ENCODE peak calls at places on chromosomes 2 and 18, in six cellular contexts. X is IMR-90, J is osteoblast, G is HCT116, M is OCI-LY7, B is H9. U is an unnamed sample.
A peak's percentile ranks its signal among the peaks of the same experiment; 100 is the strongest.

GRCh38 chr2:161417428-161418274 is 1.6 kb downstream of the TBR1 start:
- DNase-seq in J (peak; percentile 73), M (no peak), G (no peak), B (peak; percentile 34), X (no peak), U (no peak)

GRCh38 chr2:138867341-138867740 is 87.2 kb upstream of the NXPH2 start:
- DNase-seq in J (no peak), X (no peak), G (no peak), B (no peak), M (no peak), U (no peak)

GRCh38 chr2:88810488-88810887 is 119.0 kb downstream of the RPIA start:
- DNase-seq in X (no peak), B (no peak), G (no peak), J (no peak), M (no peak), U (no peak)

GRCh38 chr2:15365411-15365810 is 195.7 kb downstream of the NBAS start:
- DNase-seq in M (no peak), X (no peak), G (no peak), J (peak; percentile 23), B (no peak), U (no peak)

GRCh38 chr2:150274108-150274507 is 213.4 kb downstream of the RND3 start:
- DNase-seq in X (peak; percentile 56), B (no peak), G (no peak), J (no peak), M (no peak), U (peak; percentile 50)

GRCh38 chr2:157497603-157498314 is 53.9 kb upstream of the CYTIP start:
- DNase-seq in B (no peak), X (peak; percentile 49), G (peak; percentile 13), M (peak; percentile 69), J (no peak), U (peak; percentile 45)

GRCh38 chr18:37565985-37566478 is 434 bp upstream of the CELF4 start:
- DNase-seq in M (no peak), G (no peak), J (peak; percentile 97), X (peak; percentile 5), B (peak; percentile 60), U (peak; percentile 23)

GRCh38 chr2:231521443-231521842 is 8.8 kb downstream of the NMUR1 start:
- DNase-seq in X (no peak), M (no peak), J (peak; percentile 29), G (no peak), B (no peak), U (no peak)

GRCh38 chr2:26469092-26469710 is 8.7 kb downstream of the OTOF start:
- DNase-seq in J (peak; percentile 93), M (peak; percentile 66), G (peak; percentile 74), X (peak; percentile 59), B (peak; percentile 80), U (peak; percentile 39)

GRCh38 chr2:40304340-40304739 is 147.6 kb downstream of the SLC8A1 start:
- DNase-seq in G (no peak), J (no peak), X (no peak), M (no peak), B (peak; percentile 30), U (peak; percentile 87)

GRCh38 chr2:156342252-156343095 is 10.0 kb upstream of the NR4A2 start:
- DNase-seq in X (peak; percentile 93), M (peak; percentile 51), J (peak; percentile 97), G (peak; percentile 84), B (peak; percentile 83), U (peak; percentile 94)

DNA sequence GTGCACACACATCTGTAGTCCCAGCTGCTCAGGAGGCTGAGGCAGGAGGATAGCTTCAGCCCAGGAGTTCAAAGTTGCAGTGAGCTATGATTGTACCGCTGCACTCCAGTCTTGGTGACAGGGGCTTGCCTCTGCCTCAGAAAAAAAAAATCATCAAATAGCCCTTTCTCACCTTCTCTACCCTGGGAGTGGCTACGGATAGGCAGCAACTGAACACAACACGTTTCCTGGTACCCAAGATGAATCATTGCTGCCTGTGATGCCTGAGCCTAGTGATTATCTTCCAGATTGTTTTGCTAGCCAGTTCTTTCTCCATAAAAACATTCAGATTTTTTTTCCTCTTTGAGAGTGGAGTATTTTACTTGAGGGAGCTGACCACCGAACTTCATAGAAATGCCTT is 13.5 kb downstream of the INPP4A start:
- DNase-seq in M (no peak), J (no peak), X (peak; percentile 60), B (no peak), G (no peak), U (no peak)
- H4K20me1 ChIP-seq in M (no peaks in the 10 kb centered on the region), J (peaks cover 16% of the 10 kb centered on the region), X (peaks cover 54% of the 10 kb centered on the region), B (no peaks in the 10 kb centered on the region), G (no peaks in the 10 kb centered on the region), U (no peaks in the 10 kb centered on the region)

GRCh38 chr2:18637196-18637595 is 47.8 kb upstream of the NT5C1B start:
- DNase-seq in J (no peak), B (no peak), X (no peak), M (no peak), G (no peak), U (no peak)

GRCh38 chr2:18639756-18640453 is 50.5 kb upstream of the NT5C1B start:
- DNase-seq in M (no peak), G (no peak), J (no peak), X (no peak), B (no peak), U (no peak)

GRCh38 chr2:18643532-18644462 is 54.4 kb upstream of the NT5C1B start:
- DNase-seq in X (no peak), B (no peak), J (no peak), M (no peak), G (no peak), U (no peak)

GRCh38 chr2:18645315-18645714 is 55.9 kb upstream of the NT5C1B start:
- DNase-seq in G (no peak), M (no peak), B (no peak), X (peak; percentile 12), J (peak; percentile 60), U (no peak)

DNA sequence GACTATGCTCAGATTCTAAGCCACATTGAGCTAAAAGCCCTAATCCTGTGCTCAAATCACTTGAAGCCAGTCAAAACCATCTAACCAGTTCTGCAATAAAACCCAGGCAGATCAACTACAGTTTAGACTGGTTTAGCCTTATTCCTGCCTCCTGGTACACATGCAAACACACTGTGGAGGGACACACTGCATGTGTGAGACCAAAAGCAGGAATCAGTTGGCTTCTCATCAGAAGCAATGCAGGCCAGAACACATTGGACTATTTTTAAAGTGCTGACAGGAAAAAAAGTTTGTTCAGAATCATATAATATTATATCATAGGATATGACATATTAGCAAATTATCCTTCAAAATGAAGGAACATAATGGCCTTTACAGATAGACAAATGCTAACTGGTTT is 52.5 kb upstream of the NT5C1B start:
- DNase-seq in G (no peak), J (no peak), X (no peak), B (no peak), M (no peak), U (no peak)
- H4K20me1 ChIP-seq in G (no peaks in the 10 kb centered on the region), J (no peaks in the 10 kb centered on the region), X (no peaks in the 10 kb centered on the region), B (no peaks in the 10 kb centered on the region), M (no peaks in the 10 kb centered on the region), U (no peaks in the 10 kb centered on the region)

DNA sequence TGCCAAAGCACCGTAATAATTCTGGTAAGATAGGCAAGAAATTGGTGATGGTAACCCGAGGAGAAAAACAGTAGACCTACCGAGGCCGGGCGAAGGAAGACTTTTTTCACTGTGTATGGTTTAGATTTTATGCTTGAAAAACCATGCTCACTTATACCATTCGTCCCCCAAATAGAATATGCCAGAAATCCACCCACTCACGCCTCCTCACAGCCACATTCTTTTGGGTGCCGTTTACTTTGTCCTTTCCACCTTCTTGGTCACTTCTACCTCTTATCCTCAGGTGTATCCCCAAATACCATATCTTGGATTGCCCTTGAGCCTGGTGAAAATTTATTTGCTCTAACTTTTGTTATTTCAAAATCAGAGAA is 8.1 kb downstream of the GATA6 start:
- DNase-seq in B (no peak), J (no peak), G (no peak), X (no peak), M (no peak), U (no peak)
- H4K20me1 ChIP-seq in B (no peaks in the 10 kb centered on the region), J (peaks cover 54% of the 10 kb centered on the region), G (no peaks in the 10 kb centered on the region), X (peaks cover 32% of the 10 kb centered on the region), M (no peaks in the 10 kb centered on the region), U (no peaks in the 10 kb centered on the region)

GRCh38 chr2:86512034-86512433 is 51.2 kb downstream of the CHMP3 start:
- DNase-seq in J (no peak), B (no peak), G (no peak), M (no peak), X (no peak), U (no peak)
- H4K20me1 ChIP-seq in J (peaks cover 2% of the 10 kb centered on the region), B (no peaks in the 10 kb centered on the region), G (no peaks in the 10 kb centered on the region), M (no peaks in the 10 kb centered on the region), X (no peaks in the 10 kb centered on the region), U (no peaks in the 10 kb centered on the region)

GRCh38 chr2:85008252-85008651 is 37.3 kb downstream of the KCMF1 start:
- DNase-seq in B (no peak), M (no peak), J (no peak), X (no peak), G (no peak), U (no peak)
- H4K20me1 ChIP-seq in B (no peaks in the 10 kb centered on the region), M (peaks cover 14% of the 10 kb centered on the region), J (peaks cover 57% of the 10 kb centered on the region), X (peaks cover 76% of the 10 kb centered on the region), G (peaks cover 19% of the 10 kb centered on the region), U (no peaks in the 10 kb centered on the region)

GRCh38 chr18:79705272-79705671 is 25.7 kb downstream of the CTDP1 start:
- DNase-seq in B (no peak), X (no peak), G (no peak), M (no peak), J (no peak), U (no peak)
- H4K20me1 ChIP-seq in B (no peaks in the 10 kb centered on the region), X (peaks cover 13% of the 10 kb centered on the region), G (no peaks in the 10 kb centered on the region), M (no peaks in the 10 kb centered on the region), J (peaks cover 19% of the 10 kb centered on the region), U (no peaks in the 10 kb centered on the region)

U was measured in fibroblast of lung.